ENCODE peak calls at places on chromosomes 16 and 17, in eight cellular contexts. K is amniotic stem cell; G is pancreas; Y is posterior vena cava; M is RPMI7951; F is head of caudate nucleus; L is stimulated activated CD8-positive, alpha-beta memory T cell treated with anti-CD3 and anti-CD28 coated beads, Interleukin-15, amount 100 ng/mL, for 4 hours; H is astrocyte. I is an unnamed sample.

GRCh38 chr16:15041260-15042011 is 14.4 kb downstream of the NTAN1 start:
- DNase-seq in L (no peak), K (no peak), H (peak), Y (peak), F (peak), M (peak), G (no peak), I (peak)

GRCh38 chr16:84881702-84882521 is 62.1 kb downstream of the CRISPLD2 start:
- DNase-seq in K (peak), G (no peak), F (no peak), H (peak), Y (no peak), M (peak), L (no peak), I (no peak)

GRCh38 chr17:68288804-68289203 is 2.1 kb downstream of the SLC16A6 start:
- DNase-seq in G (no peak), M (no peak), K (no peak), F (no peak), H (no peak), Y (no peak), L (no peak), I (peak)

GRCh38 chr17:59766486-59766885 is 59.0 kb downstream of the VMP1 start:
- DNase-seq in F (no peak), G (no peak), L (no peak), H (no peak), Y (no peak), M (no peak), K (no peak), I (no peak)

GRCh38 chr16:81729451-81729850 is 49.6 kb upstream of the PLCG2 start:
- DNase-seq in G (no peak), Y (no peak), K (no peak), F (no peak), H (no peak), L (no peak), M (no peak), I (no peak)

GRCh38 chr17:322006-322780 is 30.4 kb downstream of the RPH3AL start:
- DNase-seq in F (peak), H (no peak), G (no peak), Y (peak), L (no peak), K (no peak), M (no peak), I (no peak)

GRCh38 chr16:35750701-35751104 is 2291.3 kb downstream of the TP53TG3F start:
- DNase-seq in K (no peak), Y (no peak), H (no peak), F (no peak), G (no peak), L (no peak), M (no peak), I (no peak)

GRCh38 chr17:28738680-28739384 is 5.0 kb upstream of the TRAF4 start:
- DNase-seq in G (no peak), Y (no peak), L (peak), F (no peak), M (no peak), H (no peak), K (no peak), I (peak)

GRCh38 chr17:39653662-39654331 is 11.4 kb upstream of the TCAP start:
- DNase-seq in H (no peak), Y (peak), L (peak), K (no peak), F (peak), G (peak), M (peak), I (peak)

I was measured in transverse colon.